ENCODE peak calls at places on chromosome 2, in eight cellular contexts. N, X, V, P, G, T, W and H are unnamed samples.

GRCh38 chr2:39549718-39550464 is 112.8 kb upstream of the MAP4K3 start:
- DNase-seq in G (no peak), W (no peak), X (no peak), T (no peak), V (no peak), P (no peak), N (no peak), H (no peak)

GRCh38 chr2:129902731-129903585 is 76.5 kb upstream of the RAB6C start:
- DNase-seq in W (no peak), G (no peak), P (no peak), N (peak; percentile 76), V (no peak), T (no peak), X (no peak), H (no peak)

GRCh38 chr2:175836361-175836760 is 165.7 kb downstream of the LNPK start:
- DNase-seq in X (no peak), V (no peak), T (no peak), G (no peak), N (no peak), W (no peak), P (no peak), H (no peak)

GRCh38 chr2:224284134-224284946 is 117.6 kb downstream of the FAM124B start:
- DNase-seq in X (peak; percentile 71), T (no peak), W (no peak), V (peak; percentile 29), N (no peak), G (no peak), P (no peak), H (peak; percentile 47)

GRCh38 chr2:234666911-234667310 is 170.0 kb upstream of the ARL4C start:
- DNase-seq in P (no peak), V (no peak), T (no peak), X (no peak), G (no peak), N (peak; percentile 5), W (no peak), H (no peak)

GRCh38 chr2:80259292-80259691 is 45.3 kb downstream of the LRRTM1 start:
- DNase-seq in T (no peak), W (no peak), G (no peak), N (no peak), P (no peak), V (no peak), X (no peak), H (no peak)

GRCh38 chr2:73134471-73134870 is 21.7 kb upstream of the RAB11FIP5 start:
- DNase-seq in X (no peak), N (no peak), P (no peak), G (no peak), W (no peak), T (no peak), V (no peak), H (no peak)

GRCh38 chr2:220981926-220982325 is 590.2 kb downstream of the EPHA4 start:
- DNase-seq in T (no peak), V (no peak), G (no peak), W (no peak), N (no peak), X (no peak), P (no peak), H (no peak)

GRCh38 chr2:108534577-108535379 is 508 bp downstream of the LIMS1 start:
- DNase-seq in P (no peak), V (peak; percentile 31), T (peak; percentile 11), W (peak; percentile 46), G (peak; percentile 8), N (peak; percentile 85), X (peak; percentile 70), H (peak; percentile 71)

GRCh38 chr2:224287533-224287932 is 114.4 kb downstream of the FAM124B start:
- DNase-seq in N (no peak), V (no peak), P (no peak), X (no peak), T (no peak), W (no peak), G (no peak), H (no peak)

GRCh38 chr2:200698217-200698616 is 112.4 kb downstream of the AOX1 start:
- DNase-seq in G (no peak), P (no peak), V (no peak), X (no peak), T (no peak), W (no peak), N (no peak), H (no peak)

GRCh38 chr2:43074052-43074451 is 152.4 kb downstream of the ZFP36L2 start:
- DNase-seq in W (no peak), V (no peak), P (no peak), N (no peak), T (no peak), X (no peak), G (no peak), H (no peak)

GRCh38 chr2:133477614-133477990 is 90.7 kb downstream of the NCKAP5 start:
- DNase-seq in X (no peak), G (no peak), T (no peak), N (no peak), W (no peak), V (no peak), P (no peak), H (no peak)

GRCh38 chr2:170098626-170099312 is 79.2 kb upstream of the MYO3B start:
- DNase-seq in T (no peak), G (no peak), X (no peak), P (no peak), N (no peak), V (no peak), W (no peak), H (no peak)

GRCh38 chr2:33340265-33340664 is 136.2 kb upstream of the RASGRP3 start:
- DNase-seq in X (no peak), G (no peak), W (peak; percentile 86), T (no peak), N (no peak), P (no peak), V (no peak), H (no peak)

GRCh38 chr2:4354164-4354563 is 650.8 kb downstream of the DCDC2C start:
- DNase-seq in N (no peak), V (no peak), X (no peak), G (no peak), T (no peak), W (no peak), P (no peak), H (no peak)

GRCh38 chr2:241777686-241778627 is 1.3 kb downstream of the GAL3ST2 start:
- DNase-seq in G (no peak), X (no peak), P (no peak), V (no peak), T (no peak), W (no peak), N (peak; percentile 81), H (peak; percentile 52)

GRCh38 chr2:168519534-168520308 is 63.6 kb downstream of the CERS6 start:
- DNase-seq in P (peak; percentile 35), G (no peak), V (no peak), N (no peak), T (no peak), W (no peak), X (no peak), H (no peak)

GRCh38 chr2:218711550-218711929 is 905 bp downstream of the TTLL4 start:
- DNase-seq in P (no peak), V (no peak), G (no peak), N (no peak), W (no peak), T (no peak), X (peak; percentile 33), H (no peak)

GRCh38 chr2:128584296-128584900 is 265.7 kb upstream of the HS6ST1 start:
- DNase-seq in X (no peak), N (no peak), V (peak; percentile 31), G (no peak), W (no peak), T (no peak), P (peak; percentile 75), H (no peak)

GRCh38 chr2:108069515-108070310 is 83.4 kb downstream of the SLC5A7 start:
- DNase-seq in N (no peak), T (no peak), X (no peak), P (no peak), V (no peak), W (no peak), G (no peak), H (no peak)

GRCh38 chr2:112199188-112199587 is 55.7 kb downstream of the ZC3H8 start:
- DNase-seq in W (no peak), X (no peak), T (no peak), G (no peak), N (no peak), P (no peak), V (no peak), H (no peak)

GRCh38 chr2:38268691-38269309 is 108.3 kb downstream of the ATL2 start:
- DNase-seq in N (no peak), V (peak; percentile 36), T (no peak), W (no peak), X (peak; percentile 27), G (no peak), P (no peak), H (peak; percentile 77)

GRCh38 chr2:218582085-218582484 is 13.4 kb downstream of the CNOT9 start:
- DNase-seq in X (peak; percentile 22), P (peak; percentile 65), V (peak; percentile 97), N (no peak), G (no peak), T (no peak), W (no peak), H (peak; percentile 57)

GRCh38 chr2:197239434-197239833 is 71.1 kb downstream of the ANKRD44 start:
- DNase-seq in W (no peak), T (no peak), V (no peak), G (no peak), X (peak; percentile 71), P (no peak), N (no peak), H (peak; percentile 70)

GRCh38 chr2:56184500-56184996 is 758 bp downstream of the CCDC85A start:
- DNase-seq in P (no peak), G (no peak), W (no peak), V (no peak), X (no peak), N (peak; percentile 85), T (no peak), H (no peak)

GRCh38 chr2:23561088-23561487 is 176.1 kb downstream of the KLHL29 start:
- DNase-seq in W (no peak), T (no peak), P (no peak), N (no peak), G (no peak), V (no peak), X (no peak), H (no peak)

GRCh38 chr2:46954951-46955571 is 39.5 kb upstream of the MCFD2 start:
- DNase-seq in X (no peak), G (no peak), T (no peak), W (peak; percentile 52), P (peak; percentile 76), V (peak; percentile 84), N (no peak), H (no peak)

GRCh38 chr2:224042191-224042696 is 3.2 kb upstream of the SERPINE2 start:
- DNase-seq in G (no peak), N (no peak), X (no peak), W (no peak), V (no peak), P (no peak), T (no peak), H (no peak)

GRCh38 chr2:237057893-237058300 is 27.8 kb upstream of the COPS8 start:
- DNase-seq in N (peak; percentile 49), W (no peak), V (no peak), T (no peak), X (no peak), G (no peak), P (no peak), H (no peak)

GRCh38 chr2:25332571-25332970 is 9.2 kb downstream of the DNMT3A start:
- DNase-seq in P (no peak), T (no peak), G (no peak), X (no peak), N (no peak), V (no peak), W (peak; percentile 59), H (no peak)

GRCh38 chr2:38075436-38076249 is at the start of gene CYP1B1:
- DNase-seq in T (no peak), G (no peak), X (no peak), N (no peak), P (no peak), W (peak; percentile 41), V (no peak), H (peak; percentile 63)

GRCh38 chr2:53018830-53019425 is 748.7 kb upstream of the CHAC2 start:
- DNase-seq in V (no peak), X (peak; percentile 33), T (no peak), P (no peak), N (no peak), G (no peak), W (no peak), H (peak; percentile 9)

GRCh38 chr2:1938986-1939385 is 194.7 kb upstream of the PXDN start:
- DNase-seq in T (no peak), W (no peak), X (no peak), N (no peak), P (no peak), G (no peak), V (no peak), H (no peak)